ENCODE peak calls at places on chromosomes 13 and 19, in nine cellular contexts. G is breast epithelium; E is effector memory CD4-positive, alpha-beta T cell; R is Karpas-422; X is mucosa of descending colon; F is neuronal stem cell; W is cardiac muscle cell; N is uterus; A is tibial artery. L is an unnamed sample.

GRCh38 chr19:42277821-42278809 is 9.1 kb downstream of the CIC start:
- DNase-seq in F (no peak), G (peak; percentile 67), E (no peak), X (no peak), N (peak; percentile 41), A (no peak), R (no peak), W (peak; percentile 66), L (no peak)

GRCh38 chr13:45751882-45752281 is 49.8 kb downstream of the CBY2 start:
- DNase-seq in G (no peak), F (no peak), E (no peak), A (no peak), W (no peak), X (no peak), N (no peak), R (no peak), L (no peak)

GRCh38 chr13:62327367-62327766 is 911.7 kb upstream of the PCDH20 start:
- DNase-seq in X (no peak), E (no peak), A (no peak), W (no peak), F (no peak), G (no peak), N (no peak), R (no peak), L (no peak)

GRCh38 chr13:82010780-82011179 is 1669.9 kb upstream of the SPRY2 start:
- DNase-seq in A (no peak), G (no peak), W (no peak), N (no peak), R (no peak), F (no peak), E (no peak), X (no peak), L (no peak)

GRCh38 chr19:45515081-45515624 is 7.9 kb downstream of the VASP start:
- DNase-seq in N (no peak), R (peak; percentile 84), E (peak; percentile 27), X (peak; percentile 73), A (peak; percentile 68), G (no peak), F (no peak), W (no peak), L (peak; percentile 83)

GRCh38 chr13:26442541-26442940 is 114.9 kb upstream of the WASF3 start:
- DNase-seq in A (no peak), W (no peak), R (no peak), F (no peak), G (no peak), E (no peak), X (no peak), N (no peak), L (no peak)

GRCh38 chr13:73608731-73609485 is 525.3 kb downstream of the KLF12 start:
- DNase-seq in F (no peak), N (no peak), A (no peak), W (no peak), R (no peak), X (no peak), G (no peak), E (no peak), L (no peak)

GRCh38 chr19:30879225-30879624 is 470.0 kb downstream of the TSHZ3 start:
- DNase-seq in E (no peak), A (no peak), W (no peak), N (no peak), R (no peak), G (no peak), F (no peak), X (no peak), L (no peak)

GRCh38 chr19:41699231-41699967 is 9.0 kb upstream of the CEACAM5 start:
- DNase-seq in F (no peak), R (no peak), A (no peak), G (no peak), N (no peak), E (no peak), W (no peak), X (no peak), L (no peak)

GRCh38 chr19:50817941-50818858 is 5.4 kb downstream of the KLK1 start:
- DNase-seq in F (peak; percentile 76), A (no peak), X (peak; percentile 92), W (peak; percentile 26), G (no peak), E (no peak), R (peak; percentile 73), N (no peak), L (no peak)

GRCh38 chr13:70893832-70894231 is 785.6 kb upstream of the KLHL1 start:
- DNase-seq in X (no peak), W (no peak), G (no peak), R (no peak), A (no peak), F (no peak), E (no peak), N (no peak), L (no peak)

GRCh38 chr13:47298506-47298905 is 401.7 kb upstream of the HTR2A start:
- DNase-seq in R (no peak), X (no peak), W (no peak), N (no peak), G (no peak), A (no peak), F (no peak), E (no peak), L (no peak)

GRCh38 chr13:51590966-51591627 is 6.8 kb downstream of the WDFY2 start:
- DNase-seq in G (no peak), R (no peak), N (peak; percentile 28), F (no peak), X (no peak), W (peak; percentile 96), A (peak; percentile 35), E (no peak), L (no peak)

GRCh38 chr13:84940167-84940566 is 859.1 kb downstream of the SLITRK6 start:
- DNase-seq in G (no peak), W (no peak), X (no peak), R (no peak), F (no peak), E (no peak), A (no peak), N (no peak), L (peak; percentile 37)

GRCh38 chr19:49771674-49772139 is 4.9 kb downstream of the AP2A1 start:
- DNase-seq in X (no peak), G (no peak), R (no peak), E (no peak), W (no peak), A (no peak), N (no peak), F (no peak), L (no peak)

DNA sequence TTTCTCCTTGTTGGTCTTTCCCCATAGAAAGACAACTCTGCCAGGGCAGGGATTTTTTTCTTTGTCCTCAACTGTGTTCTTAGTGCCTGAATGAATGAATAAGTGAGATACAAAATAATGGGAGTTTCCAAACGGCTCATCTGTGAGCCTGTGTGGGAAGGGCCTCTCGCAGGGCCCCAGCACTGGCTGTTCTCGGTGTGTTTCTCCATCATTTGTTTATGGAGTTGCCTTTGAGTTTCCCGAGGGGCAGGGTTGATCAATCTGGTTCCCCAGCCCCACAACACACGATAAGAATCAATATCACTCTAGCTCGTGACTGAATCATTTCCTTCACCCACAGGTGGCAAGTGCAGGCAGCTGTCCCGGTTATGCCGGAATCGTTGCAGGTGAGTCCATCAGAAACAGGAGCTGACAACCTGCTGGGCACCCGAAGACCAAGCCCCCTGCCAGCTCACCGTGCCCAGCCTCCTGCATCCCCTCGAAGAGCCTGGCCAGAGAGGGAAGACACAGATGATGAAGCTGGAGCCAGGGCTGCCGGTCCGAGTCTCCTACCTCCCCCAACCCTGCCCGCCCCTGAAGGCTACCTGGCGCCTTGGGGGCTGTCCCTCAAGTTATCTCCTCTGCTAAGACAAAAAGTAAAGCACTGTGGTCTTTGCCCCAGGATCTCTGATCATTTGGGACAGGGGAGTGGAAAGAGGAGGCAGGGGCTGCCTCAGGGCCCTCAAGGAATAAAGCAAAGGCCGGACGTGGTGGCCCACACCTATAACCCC is 14.9 kb downstream of the FXYD5 start:
- DNase-seq in X (no peak), W (no peak), R (no peak), F (no peak), G (no peak), N (no peak), A (no peak), E (no peak), L (no peak)
- H3K36me3 ChIP-seq in X (no peaks in the 10 kb centered on the region), W (no peaks in the 10 kb centered on the region), R (peaks cover 24% of the 10 kb centered on the region), F (no peaks in the 10 kb centered on the region), G (no peaks in the 10 kb centered on the region), N (no peaks in the 10 kb centered on the region), A (peaks cover 30% of the 10 kb centered on the region), E (peaks cover 57% of the 10 kb centered on the region), L (peaks cover 63% of the 10 kb centered on the region)

DNA sequence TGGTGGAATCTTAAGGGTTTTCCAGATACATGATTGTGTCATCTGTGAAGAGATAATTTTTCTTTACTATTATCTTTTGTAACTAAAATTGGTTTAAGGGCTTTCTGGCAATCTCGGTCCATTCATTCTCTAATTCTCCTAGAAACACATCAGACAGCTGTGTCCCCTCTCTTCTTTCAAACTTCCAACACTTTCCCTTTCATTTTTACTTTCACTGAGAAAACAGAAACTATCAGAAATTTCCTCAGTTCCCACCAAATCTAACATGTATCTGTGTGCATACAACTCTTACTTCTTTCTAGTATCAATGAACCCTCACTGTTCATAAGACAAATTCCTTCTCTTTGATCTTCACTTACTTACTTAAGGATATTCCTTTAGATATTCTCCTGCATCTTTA is 40.2 kb downstream of the KCNRG start:
- DNase-seq in E (no peak), W (no peak), N (no peak), R (no peak), F (no peak), A (no peak), X (no peak), G (no peak), L (no peak)
- H3K36me3 ChIP-seq in E (peaks cover 1% of the 10 kb centered on the region), W (no peaks in the 10 kb centered on the region), N (no peaks in the 10 kb centered on the region), R (peaks cover 64% of the 10 kb centered on the region), F (peaks cover 97% of the 10 kb centered on the region), A (no peaks in the 10 kb centered on the region), X (no peaks in the 10 kb centered on the region), G (no peaks in the 10 kb centered on the region), L (peaks cover 22% of the 10 kb centered on the region)

DNA sequence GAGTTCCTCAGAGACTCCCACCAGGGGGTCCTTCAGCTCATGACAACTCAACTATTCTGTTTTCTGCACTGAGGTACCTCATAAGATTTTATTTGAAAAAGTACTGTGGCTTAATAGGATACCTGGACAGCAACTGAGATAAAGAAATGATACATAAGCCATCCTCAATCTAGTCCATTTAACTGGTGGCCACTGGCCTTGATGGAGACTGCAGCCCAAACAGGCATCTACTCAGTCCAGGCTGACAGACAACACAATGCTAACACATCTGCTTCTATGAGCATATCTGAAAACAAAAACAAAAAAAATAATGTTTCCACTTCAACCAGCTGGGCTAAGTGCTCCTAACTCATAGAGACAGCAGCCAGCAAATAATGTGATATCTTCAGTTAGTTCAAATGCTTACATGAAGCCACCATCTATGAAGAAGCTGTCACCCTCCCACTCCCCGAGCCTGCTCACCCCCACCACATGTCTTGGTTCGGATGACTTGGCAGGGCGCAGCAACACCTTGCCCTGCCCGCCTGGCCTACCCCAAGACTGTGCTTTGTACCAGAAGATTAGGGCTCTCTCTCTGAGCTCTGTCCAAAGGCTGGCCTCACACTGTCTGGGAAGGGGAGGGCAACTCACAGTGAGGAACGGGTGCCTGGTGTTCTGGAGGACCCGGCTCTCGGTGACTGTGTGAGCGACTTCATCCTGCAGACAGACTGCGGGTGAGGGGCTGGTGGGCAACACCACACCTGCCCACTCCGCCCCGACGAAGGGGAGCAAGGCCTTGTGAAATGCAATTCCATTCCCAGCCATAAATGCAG is 13.1 kb upstream of the CCNP start:
- DNase-seq in G (no peak), F (no peak), A (no peak), X (no peak), N (no peak), E (no peak), R (no peak), W (no peak), L (no peak)
- H3K36me3 ChIP-seq in G (no peaks in the 10 kb centered on the region), F (peaks cover 79% of the 10 kb centered on the region), A (peaks cover 81% of the 10 kb centered on the region), X (peaks cover 12% of the 10 kb centered on the region), N (no peaks in the 10 kb centered on the region), E (peaks cover 74% of the 10 kb centered on the region), R (peaks cover 5% of the 10 kb centered on the region), W (peaks cover 35% of the 10 kb centered on the region), L (peaks cover 81% of the 10 kb centered on the region)

GRCh38 chr13:99289674-99290337 is 17.4 kb downstream of the GPR183 start:
- DNase-seq in F (no peak), R (no peak), X (no peak), W (no peak), G (no peak), A (no peak), E (peak; percentile 47), N (no peak), L (no peak)
- H3K36me3 ChIP-seq in F (no peaks in the 10 kb centered on the region), R (no peaks in the 10 kb centered on the region), X (no peaks in the 10 kb centered on the region), W (peaks cover 2% of the 10 kb centered on the region), G (no peaks in the 10 kb centered on the region), A (peaks cover 5% of the 10 kb centered on the region), E (peaks cover 21% of the 10 kb centered on the region), N (no peaks in the 10 kb centered on the region), L (no peaks in the 10 kb centered on the region)

L was measured in left lung.